ENCODE peak calls at places on chromosomes 1 and 21, in eight cellular contexts. W, E, K, R, N, C, Y and Q are unnamed samples.

GRCh38 chr1:228500143-228500736 is 13.1 kb downstream of the RNF187 start:
- DNase-seq in W (no peak), E (no peak), Y (no peak), K (no peak), C (no peak), R (no peak), N (no peak), Q (peak; percentile 22)

GRCh38 chr1:205510308-205510950 is 6.0 kb downstream of the CDK18 start:
- DNase-seq in Y (peak; percentile 68), K (no peak), N (no peak), W (no peak), R (no peak), E (peak; percentile 35), C (no peak), Q (no peak)

GRCh38 chr1:61539720-61540462 is 185.1 kb downstream of the TM2D1 start:
- DNase-seq in W (no peak), R (no peak), K (no peak), N (peak; percentile 86), Y (no peak), C (no peak), E (no peak), Q (no peak)

GRCh38 chr1:18647681-18648214 is 17.1 kb downstream of the PAX7 start:
- DNase-seq in Y (peak; percentile 74), E (no peak), K (no peak), N (no peak), W (no peak), R (no peak), C (no peak), Q (no peak)

GRCh38 chr1:201826830-201827229 is 2.1 kb upstream of the IPO9 start:
- DNase-seq in R (no peak), E (no peak), C (no peak), Y (peak; percentile 65), W (peak; percentile 45), N (no peak), K (peak; percentile 8), Q (no peak)

GRCh38 chr21:44578371-44579055 is 1.9 kb downstream of the KRTAP10-5 start:
- DNase-seq in N (no peak), W (no peak), K (no peak), Y (no peak), E (no peak), R (no peak), C (no peak), Q (no peak)

GRCh38 chr1:67682659-67683197 is 2.3 kb upstream of the GADD45A start:
- DNase-seq in W (peak; percentile 76), N (peak; percentile 71), E (no peak), R (no peak), K (no peak), Y (peak; percentile 76), C (no peak), Q (no peak)

GRCh38 chr1:16226495-16227179 is 10.3 kb downstream of the CPLANE2 start:
- DNase-seq in K (peak; percentile 61), R (no peak), C (no peak), W (no peak), N (no peak), Y (peak; percentile 82), E (peak; percentile 83), Q (no peak)

GRCh38 chr1:64323054-64323453 is 119.6 kb downstream of the UBE2U start:
- DNase-seq in W (no peak), K (no peak), C (no peak), Y (no peak), R (no peak), N (peak; percentile 51), E (no peak), Q (no peak)

GRCh38 chr1:40592107-40592773 is 60.8 kb downstream of the ZNF684 start:
- DNase-seq in E (no peak), N (no peak), C (no peak), K (peak; percentile 38), W (peak; percentile 27), R (no peak), Y (no peak), Q (peak; percentile 62)

GRCh38 chr1:172978595-172978994 is 72.1 kb downstream of the TNFSF18 start:
- DNase-seq in W (no peak), E (no peak), K (no peak), R (no peak), N (no peak), C (no peak), Y (no peak), Q (no peak)

GRCh38 chr1:30718636-30719405 is 4.6 kb downstream of the MATN1 start:
- DNase-seq in K (peak; percentile 80), C (peak; percentile 89), Y (peak; percentile 98), E (peak; percentile 74), W (peak; percentile 98), N (peak; percentile 93), R (no peak), Q (peak; percentile 79)

DNA sequence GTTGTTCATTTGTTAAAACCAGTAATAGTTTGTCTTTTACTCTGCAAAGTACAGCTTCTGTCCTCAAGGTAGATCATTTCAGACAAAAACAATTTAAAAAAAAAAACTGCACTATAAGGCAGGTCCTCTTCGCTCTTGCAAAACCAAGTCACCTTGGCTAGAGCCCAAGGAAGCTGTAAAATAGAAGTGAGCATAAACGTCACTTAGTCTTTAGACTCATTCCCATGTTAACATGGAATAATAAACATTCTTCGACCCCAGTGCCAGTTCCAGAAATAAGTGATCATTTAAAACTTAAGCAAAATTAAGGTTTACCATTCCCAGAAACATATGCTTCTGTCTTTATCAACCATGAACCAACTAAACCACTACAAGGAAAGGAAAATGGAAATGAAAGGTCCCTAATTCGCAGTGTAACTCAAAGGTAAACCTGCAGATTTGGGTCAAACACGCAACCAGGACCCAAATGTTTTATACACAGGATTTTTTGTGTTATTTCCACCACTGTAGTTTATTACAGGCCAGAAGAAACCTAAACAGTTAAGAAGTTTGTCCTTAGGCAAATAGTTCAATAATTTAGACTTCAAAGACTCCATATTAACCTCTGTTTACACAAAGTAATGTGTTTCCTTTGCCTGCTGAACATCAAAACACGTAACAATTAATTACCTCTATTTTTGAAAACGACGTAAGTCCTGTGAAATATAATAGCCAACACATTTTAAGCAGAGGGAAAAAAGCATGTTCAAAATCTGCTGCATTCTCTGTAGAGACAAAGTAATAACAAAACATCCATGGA is 54.6 kb downstream of the TGFBR3 start:
- DNase-seq in R (no peak), N (no peak), C (no peak), K (no peak), W (no peak), E (no peak), Y (no peak), Q (no peak)
- H3K4me3 ChIP-seq in R (no peak overlapping the region), N (no peak overlapping the region), C (no peak overlapping the region), K (no peak overlapping the region), W (no peak overlapping the region), E (no peak overlapping the region), Y (no peak overlapping the region), Q (no peak overlapping the region)

GRCh38 chr1:223713546-223714420 is 1.4 kb downstream of the CAPN2 start:
- DNase-seq in K (no peak), C (no peak), W (no peak), E (no peak), Y (peak; percentile 73), N (no peak), R (no peak), Q (no peak)
- H3K4me3 ChIP-seq in K (peak overlapping the region; percentile 80), C (peak overlapping the region; percentile 78), W (peak overlapping the region; percentile 89), E (peak overlapping the region; percentile 56), Y (peak overlapping the region; percentile 83), N (peak overlapping the region; percentile 84), R (peak overlapping the region; percentile 97), Q (no peak overlapping the region)

DNA sequence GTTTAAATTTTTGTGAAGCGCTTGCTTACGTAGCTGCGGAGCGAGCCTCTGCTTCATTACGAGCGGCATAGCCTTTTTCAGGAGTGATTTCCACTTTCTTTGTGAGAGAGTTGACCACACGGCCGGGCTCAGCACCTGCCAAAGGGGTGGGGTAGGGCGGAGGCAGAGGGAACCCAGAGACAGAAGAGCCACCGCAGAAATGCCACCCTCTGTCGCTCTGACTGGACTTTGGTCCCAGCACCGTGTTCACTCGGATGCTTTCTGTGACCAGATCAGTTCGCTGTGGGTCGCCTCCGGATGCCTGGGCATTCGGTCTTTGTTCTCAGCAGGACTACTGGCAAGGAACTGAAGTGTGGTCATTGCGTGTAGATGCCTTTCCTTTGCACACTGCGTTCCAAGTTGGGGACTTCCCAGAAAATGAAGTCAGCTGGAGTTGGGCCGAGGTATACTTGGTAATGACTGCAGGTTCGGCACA is 897 bp downstream of the CHODL start:
- DNase-seq in W (peak; percentile 42), E (no peak), Y (no peak), N (no peak), R (no peak), C (no peak), K (no peak), Q (no peak)
- H3K4me3 ChIP-seq in W (peak overlapping the region; percentile 40), E (no peak overlapping the region), Y (no peak overlapping the region), N (no peak overlapping the region), R (no peak overlapping the region), C (no peak overlapping the region), K (peak overlapping the region; percentile 52), Q (no peak overlapping the region)

DNA sequence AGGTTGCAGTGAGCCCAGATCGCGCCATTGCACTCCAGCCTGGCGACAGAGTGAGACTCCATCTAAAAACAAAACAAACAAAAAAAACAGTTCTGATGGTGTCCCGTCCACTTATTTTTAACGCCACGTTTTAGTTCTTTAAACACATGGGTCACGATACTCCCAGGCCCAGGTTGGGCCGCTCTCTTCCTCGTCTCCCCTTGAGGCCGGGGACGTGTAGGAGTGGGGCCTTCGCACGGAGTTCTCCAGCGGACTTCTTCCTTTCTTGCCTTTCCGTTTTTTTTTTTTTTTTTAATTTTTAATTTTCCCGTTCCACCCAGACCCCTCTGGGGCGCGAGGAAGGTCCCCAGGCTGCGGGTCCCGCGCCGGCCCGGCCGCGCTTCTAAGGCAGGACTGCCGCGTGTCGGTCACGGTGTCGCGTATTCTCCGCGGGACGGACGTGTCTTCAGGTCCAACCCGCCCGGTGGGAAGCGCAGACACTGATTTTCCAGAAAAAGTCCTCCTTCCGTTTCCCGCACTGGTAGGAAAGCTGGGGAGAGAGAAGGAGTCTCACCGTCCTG is 47.5 kb upstream of the SLC19A1 start:
- DNase-seq in C (peak; percentile 33), Y (no peak), N (no peak), E (no peak), W (no peak), K (no peak), R (peak; percentile 7), Q (no peak)
- H3K4me3 ChIP-seq in C (no peak overlapping the region), Y (peak overlapping the region; percentile 58), N (no peak overlapping the region), E (peak overlapping the region; percentile 45), W (peak overlapping the region; percentile 37), K (peak overlapping the region; percentile 33), R (no peak overlapping the region), Q (no peak overlapping the region)

GRCh38 chr1:998051-998821 is 1.7 kb downstream of the HES4 start:
- DNase-seq in W (no peak), C (no peak), E (no peak), N (no peak), R (no peak), K (no peak), Y (peak; percentile 80), Q (no peak)

GRCh38 chr1:995665-996633 is 3.9 kb downstream of the HES4 start:
- DNase-seq in C (peak; percentile 45), N (no peak), Y (peak; percentile 79), K (no peak), R (peak; percentile 84), W (no peak), E (no peak), Q (no peak)

GRCh38 chr1:996851-997727 is 2.8 kb downstream of the HES4 start:
- DNase-seq in K (no peak), N (no peak), C (no peak), Y (peak; percentile 83), W (no peak), E (no peak), R (peak; percentile 42), Q (no peak)

GRCh38 chr1:998905-999796 is 746 bp downstream of the HES4 start:
- DNase-seq in R (no peak), E (no peak), N (no peak), K (no peak), W (peak; percentile 38), Y (peak; percentile 90), C (peak; percentile 58), Q (no peak)

GRCh38 chr1:997728-998050 is 2.2 kb downstream of the HES4 start:
- DNase-seq in K (no peak), Y (no peak), N (no peak), C (peak; percentile 48), E (no peak), W (no peak), R (peak; percentile 34), Q (no peak)
- H3K4me3 ChIP-seq in K (peak overlapping the region; percentile 39), Y (no peak overlapping the region), N (no peak overlapping the region), C (no peak overlapping the region), E (no peak overlapping the region), W (no peak overlapping the region), R (no peak overlapping the region), Q (no peak overlapping the region)